ENCODE peak calls at places on chromosome 16, in seven cellular contexts. U is stimulated activated CD8-positive, alpha-beta memory T cell treated with anti-CD3 and anti-CD28 coated beads, Interleukin-4, amount 100 ng/mL, for 1 hour; G is A673; X is activated naive CD4-positive, alpha-beta T cell treated with anti-CD3 and anti-CD28 coated beads for 36 hours; T is left lobe of liver; R is H54; W is EL. B is an unnamed sample.

GRCh38 chr16:70683146-70683944 is 2.5 kb downstream of the MTSS2 start:
- DNase-seq in X (no peak), W (no peak), T (peak), R (no peak), U (no peak), G (no peak), B (no peak)

GRCh38 chr16:1770328-1771071 is 843 bp downstream of the NME3 start:
- DNase-seq in X (peak), U (no peak), T (peak), W (peak), G (peak), R (no peak), B (no peak)

GRCh38 chr16:48330847-48331204 is 54.4 kb downstream of the SIAH1 start:
- DNase-seq in U (no peak), W (no peak), G (no peak), T (no peak), X (no peak), R (no peak), B (no peak)

GRCh38 chr16:16042076-16042475 is 92.7 kb downstream of the ABCC1 start:
- DNase-seq in G (peak), W (peak), U (no peak), R (no peak), T (no peak), X (no peak), B (no peak)

GRCh38 chr16:84058664-84059063 is 16.1 kb upstream of the SLC38A8 start:
- DNase-seq in T (no peak), U (no peak), X (no peak), R (no peak), G (no peak), W (no peak), B (no peak)

GRCh38 chr16:10982430-10983174 is 38.2 kb downstream of the CLEC16A start:
- DNase-seq in X (no peak), T (no peak), G (no peak), W (no peak), R (no peak), U (no peak), B (no peak)

GRCh38 chr16:1340730-1341494 is 7.5 kb downstream of the BAIAP3 start:
- DNase-seq in U (no peak), W (no peak), X (no peak), R (no peak), T (no peak), G (no peak), B (no peak)

GRCh38 chr16:23155445-23156049 is 6.3 kb upstream of the USP31 start:
- DNase-seq in W (no peak), U (no peak), X (peak), G (peak), R (no peak), T (no peak), B (no peak)

GRCh38 chr16:85923153-85924021 is 24.4 kb downstream of the IRF8 start:
- DNase-seq in T (no peak), U (no peak), R (no peak), X (no peak), G (no peak), W (peak), B (no peak)

GRCh38 chr16:104355-104754 is 26.3 kb downstream of the MPG start:
- DNase-seq in T (peak), U (no peak), R (no peak), X (no peak), W (no peak), G (no peak), B (no peak)

GRCh38 chr16:58128721-58129096 is 472 bp downstream of the CFAP20 start:
- DNase-seq in T (peak), U (no peak), G (peak), R (no peak), X (no peak), W (no peak), B (no peak)

GRCh38 chr16:77374384-77374783 is 60.5 kb downstream of the ADAMTS18 start:
- DNase-seq in R (no peak), W (no peak), G (no peak), X (no peak), T (no peak), U (no peak), B (no peak)

GRCh38 chr16:50284131-50284911 is 18.0 kb downstream of the ADCY7 start:
- DNase-seq in U (no peak), T (no peak), R (no peak), G (no peak), X (no peak), W (no peak), B (no peak)

GRCh38 chr16:27374231-27374793 is 27.7 kb upstream of the IL21R start:
- DNase-seq in G (no peak), X (peak), U (no peak), R (no peak), W (no peak), T (peak), B (no peak)

GRCh38 chr16:69814078-69814477 is 51.9 kb downstream of the WWP2 start:
- DNase-seq in R (no peak), T (no peak), U (no peak), W (no peak), X (no peak), G (no peak), B (no peak)

GRCh38 chr16:340370-341091 is 12.0 kb downstream of the AXIN1 start:
- DNase-seq in X (no peak), U (no peak), T (no peak), R (no peak), W (no peak), G (no peak), B (no peak)

GRCh38 chr16:29962344-29962994 is 590 bp downstream of the TMEM219 start:
- DNase-seq in W (peak), X (no peak), R (no peak), U (no peak), T (no peak), G (peak), B (no peak)

GRCh38 chr16:48619547-48619946 is 9.6 kb upstream of the N4BP1 start:
- DNase-seq in R (no peak), T (peak), X (no peak), W (no peak), G (no peak), U (no peak), B (no peak)

GRCh38 chr16:69830146-69830533 is 68.0 kb downstream of the WWP2 start:
- DNase-seq in T (no peak), W (no peak), R (no peak), G (no peak), U (no peak), X (no peak), B (no peak)

GRCh38 chr16:50464325-50465290 is 83.6 kb upstream of the NKD1 start:
- DNase-seq in U (no peak), G (no peak), W (no peak), X (no peak), R (no peak), T (no peak), B (no peak)

GRCh38 chr16:6576646-6577045 is 756.0 kb upstream of the RBFOX1 start:
- DNase-seq in U (no peak), R (no peak), X (no peak), G (no peak), T (no peak), W (no peak), B (no peak)

GRCh38 chr16:9827062-9827752 is 355.0 kb downstream of the GRIN2A start:
- DNase-seq in T (no peak), X (no peak), G (no peak), W (no peak), R (no peak), U (no peak), B (no peak)

GRCh38 chr16:56425439-56425832 is at the start of gene AMFR:
- DNase-seq in G (peak), X (peak), R (peak), W (peak), T (peak), U (peak), B (no peak)

GRCh38 chr16:60929-61878 is 7.6 kb downstream of the SNRNP25 start:
- DNase-seq in U (no peak), T (no peak), W (no peak), G (no peak), X (no peak), R (no peak), B (no peak)

GRCh38 chr16:27323781-27324561 is 10.2 kb downstream of the IL4R start:
- DNase-seq in G (no peak), T (peak), X (peak), W (no peak), R (no peak), U (no peak), B (no peak)

GRCh38 chr16:82344157-82344556 is 174.1 kb upstream of the MPHOSPH6 start:
- DNase-seq in W (no peak), U (no peak), X (no peak), T (no peak), R (no peak), G (peak), B (no peak)